ENCODE peak calls at places on chromosome 20, in nine cellular contexts. A is K562, C is HepG2, I is GM12864, U is psoas muscle, B is neural progenitor cell, F is uterus, Y is AG04450, G is OCI-LY7. E is an unnamed sample.

GRCh38 chr20:58086763-58087566 is 141.5 kb downstream of the ANKRD60 start:
- DNase-seq in Y (no peak), G (peak), U (no peak), C (peak), I (no peak), B (peak), A (peak), F (peak), E (peak)

GRCh38 chr20:20083796-20084195 is 31.5 kb downstream of the CFAP61 start:
- DNase-seq in U (no peak), A (peak), F (no peak), C (peak), G (peak), B (peak), I (peak), Y (no peak), E (peak)

GRCh38 chr20:54680872-54681297 is 205.5 kb downstream of the DOK5 start:
- DNase-seq in F (no peak), G (peak), Y (no peak), B (peak), U (no peak), I (no peak), A (peak), C (peak), E (peak)

GRCh38 chr20:45969712-45970634 is 2.0 kb downstream of the ZNF335 start:
- DNase-seq in U (no peak), C (peak), B (peak), G (peak), Y (peak), I (no peak), A (peak), F (peak), E (peak)

GRCh38 chr20:38321959-38322598 is 18.1 kb downstream of the BPI start:
- DNase-seq in Y (peak), C (peak), G (no peak), U (no peak), F (peak), A (peak), I (no peak), B (peak), E (peak)

GRCh38 chr20:35049776-35050352 is 42.7 kb downstream of the TRPC4AP start:
- DNase-seq in C (no peak), Y (no peak), G (no peak), U (no peak), F (no peak), B (no peak), A (no peak), I (no peak), E (no peak)

GRCh38 chr20:13025181-13025580 is 16.4 kb downstream of the SPTLC3 start:
- DNase-seq in B (no peak), A (no peak), Y (no peak), C (no peak), U (no peak), F (no peak), G (no peak), I (no peak), E (no peak)

GRCh38 chr20:34364013-34364382 is 925 bp downstream of the ITCH start:
- DNase-seq in C (no peak), A (peak), F (no peak), U (no peak), I (no peak), G (peak), Y (no peak), B (no peak), E (peak)

GRCh38 chr20:221258-221830 is 5.7 kb upstream of the DEFB129 start:
- DNase-seq in B (no peak), I (no peak), A (no peak), U (no peak), F (no peak), C (no peak), Y (no peak), G (no peak), E (no peak)

GRCh38 chr20:217266-217665 is 9.8 kb upstream of the DEFB129 start:
- DNase-seq in Y (no peak), U (no peak), I (no peak), A (no peak), B (no peak), C (no peak), F (no peak), G (no peak), E (no peak)

GRCh38 chr20:215796-216195 is 11.3 kb upstream of the DEFB129 start:
- DNase-seq in C (no peak), B (no peak), I (no peak), G (no peak), Y (no peak), U (no peak), A (no peak), F (no peak), E (no peak)

GRCh38 chr20:214383-214782 is 12.7 kb upstream of the DEFB129 start:
- DNase-seq in U (no peak), I (no peak), A (no peak), Y (no peak), G (no peak), F (no peak), B (no peak), C (no peak), E (no peak)

GRCh38 chr20:219290-220115 is 7.6 kb upstream of the DEFB129 start:
- DNase-seq in I (no peak), F (no peak), A (peak), U (no peak), G (peak), C (peak), Y (no peak), B (peak), E (peak)
- TF ChIP-seq CTCF in I (peak), F (no peak), A (peak), U (peak), G (peak), C (peak), Y (peak), B (peak), E (peak)

GRCh38 chr20:24470031-24470781 is 777 bp downstream of the SYNDIG1 start:
- DNase-seq in A (no peak), F (no peak), Y (no peak), U (no peak), G (no peak), B (peak), C (no peak), I (no peak), E (peak)
- H3K4me3 ChIP-seq in A (no peak), F (peak), Y (no peak), U (peak), G (no peak), B (peak), C (no peak), I (no peak), E (peak)

GRCh38 chr20:3863317-3863716 is 16.7 kb downstream of the MAVS start:
- DNase-seq in U (no peak), I (no peak), C (no peak), F (no peak), G (peak), B (no peak), Y (no peak), A (no peak), E (no peak)
- TF ChIP-seq CTCF in U (no peak), I (no peak), C (no peak), F (no peak), G (no peak), B (no peak), Y (no peak), A (no peak), E (no peak)

GRCh38 chr20:47784256-47784598 is 1.1 kb downstream of the SULF2 start:
- DNase-seq in G (no peak), F (no peak), C (no peak), Y (no peak), I (no peak), U (no peak), A (no peak), B (no peak), E (no peak)

GRCh38 chr20:47786763-47787107 is 1.5 kb upstream of the SULF2 start:
- DNase-seq in U (no peak), I (no peak), A (no peak), G (no peak), B (no peak), Y (no peak), C (no peak), F (no peak), E (no peak)

GRCh38 chr20:47785321-47785899 is at the start of gene SULF2:
- DNase-seq in B (peak), A (no peak), U (peak), I (no peak), Y (no peak), F (peak), G (no peak), C (no peak), E (peak)

GRCh38 chr20:47784599-47785320 is 521 bp downstream of the SULF2 start:
- DNase-seq in U (peak), I (no peak), F (peak), G (no peak), Y (no peak), B (peak), C (peak), A (no peak), E (peak)

DNA sequence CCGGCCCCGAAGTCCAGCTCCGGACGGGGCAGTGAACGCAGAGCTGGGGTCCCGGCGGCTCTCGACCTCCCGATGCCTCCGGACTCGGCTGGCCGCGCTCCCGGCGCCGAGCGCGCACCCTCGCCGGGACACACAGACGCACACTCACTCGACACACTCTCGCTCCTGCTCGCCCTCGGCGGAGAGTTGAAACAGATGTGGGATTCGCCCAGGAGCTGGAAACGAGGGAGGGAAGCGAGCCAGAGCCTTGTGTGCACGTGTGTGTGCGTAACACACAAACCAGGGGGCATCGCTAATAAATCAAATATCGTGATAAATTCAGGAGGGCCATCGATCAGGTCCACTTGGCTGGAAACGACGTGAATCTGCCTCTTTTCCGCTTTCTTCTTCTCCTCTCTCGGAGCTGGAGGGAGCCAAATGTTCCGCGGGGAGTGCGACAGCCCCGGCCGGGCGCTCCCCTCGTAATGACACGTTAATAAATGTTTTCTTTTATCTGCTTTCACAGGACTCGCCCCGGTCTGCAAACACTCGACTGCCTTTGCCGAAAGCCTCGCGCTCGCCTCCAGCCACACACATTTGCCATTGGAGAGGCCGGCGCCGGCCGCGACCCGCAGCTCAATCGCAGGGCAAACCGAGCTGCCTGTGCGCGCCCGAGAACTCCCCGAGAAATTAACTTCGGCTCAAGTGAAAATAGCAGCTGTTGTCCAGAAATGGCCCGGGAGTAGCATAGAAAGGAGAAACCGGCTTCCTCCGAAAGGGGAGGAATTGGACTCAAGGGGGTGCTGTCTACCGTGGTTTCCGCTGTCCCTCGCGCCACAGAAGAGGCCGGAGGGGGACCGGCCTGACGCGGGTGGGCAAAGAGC is 850 bp upstream of the SULF2 start:
- DNase-seq in C (peak), G (no peak), I (no peak), F (peak), Y (no peak), U (peak), A (peak), B (peak), E (peak)
- H3K4me3 ChIP-seq in C (peak), G (no peak), I (no peak), F (peak), Y (peak), U (peak), A (no peak), B (peak), E (peak)

GRCh38 chr20:17958326-17959256 is 10.0 kb downstream of the SNX5 start:
- DNase-seq in C (peak), B (no peak), F (no peak), U (no peak), Y (no peak), G (no peak), I (no peak), A (peak), E (no peak)
- TF ChIP-seq CTCF in C (no peak), B (no peak), F (peak), U (peak), Y (peak), G (no peak), I (no peak), A (no peak), E (peak)

DNA sequence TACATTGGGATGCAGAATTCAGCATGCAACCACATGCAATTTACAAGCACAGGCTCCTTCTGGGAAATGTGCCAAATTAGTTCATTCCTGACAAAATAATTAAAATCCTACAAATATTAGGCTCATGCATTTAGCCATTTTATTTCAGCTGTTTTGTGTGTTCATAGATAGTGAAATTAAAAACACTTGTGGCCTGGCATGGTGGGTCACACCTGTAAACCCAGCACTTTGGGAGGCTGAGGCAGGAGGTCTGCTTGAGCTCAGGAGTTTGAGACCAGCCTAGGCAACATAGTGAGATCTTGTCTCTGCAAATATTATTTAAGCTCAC is 92.4 kb upstream of the SHLD1 start:
- DNase-seq in U (no peak), I (no peak), F (no peak), C (no peak), Y (no peak), B (no peak), A (no peak), G (no peak), E (no peak)
- H3K4me3 ChIP-seq in U (peak), I (no peak), F (no peak), C (peak), Y (no peak), B (no peak), A (no peak), G (no peak), E (no peak)

GRCh38 chr20:53161473-53161872 is 189.3 kb downstream of the TSHZ2 start:
- DNase-seq in Y (no peak), G (peak), U (no peak), A (no peak), F (no peak), C (no peak), I (peak), B (no peak), E (no peak)

GRCh38 chr20:53159144-53159543 is 187.0 kb downstream of the TSHZ2 start:
- DNase-seq in I (no peak), A (no peak), U (no peak), B (no peak), C (no peak), Y (no peak), F (no peak), G (no peak), E (no peak)

GRCh38 chr20:53161073-53161472 is 188.9 kb downstream of the TSHZ2 start:
- DNase-seq in A (no peak), C (no peak), F (no peak), B (no peak), I (no peak), Y (no peak), U (no peak), G (no peak), E (no peak)

GRCh38 chr20:53154540-53154939 is 182.4 kb downstream of the TSHZ2 start:
- DNase-seq in U (no peak), A (peak), B (no peak), G (no peak), F (no peak), I (peak), C (no peak), Y (no peak), E (no peak)

DNA sequence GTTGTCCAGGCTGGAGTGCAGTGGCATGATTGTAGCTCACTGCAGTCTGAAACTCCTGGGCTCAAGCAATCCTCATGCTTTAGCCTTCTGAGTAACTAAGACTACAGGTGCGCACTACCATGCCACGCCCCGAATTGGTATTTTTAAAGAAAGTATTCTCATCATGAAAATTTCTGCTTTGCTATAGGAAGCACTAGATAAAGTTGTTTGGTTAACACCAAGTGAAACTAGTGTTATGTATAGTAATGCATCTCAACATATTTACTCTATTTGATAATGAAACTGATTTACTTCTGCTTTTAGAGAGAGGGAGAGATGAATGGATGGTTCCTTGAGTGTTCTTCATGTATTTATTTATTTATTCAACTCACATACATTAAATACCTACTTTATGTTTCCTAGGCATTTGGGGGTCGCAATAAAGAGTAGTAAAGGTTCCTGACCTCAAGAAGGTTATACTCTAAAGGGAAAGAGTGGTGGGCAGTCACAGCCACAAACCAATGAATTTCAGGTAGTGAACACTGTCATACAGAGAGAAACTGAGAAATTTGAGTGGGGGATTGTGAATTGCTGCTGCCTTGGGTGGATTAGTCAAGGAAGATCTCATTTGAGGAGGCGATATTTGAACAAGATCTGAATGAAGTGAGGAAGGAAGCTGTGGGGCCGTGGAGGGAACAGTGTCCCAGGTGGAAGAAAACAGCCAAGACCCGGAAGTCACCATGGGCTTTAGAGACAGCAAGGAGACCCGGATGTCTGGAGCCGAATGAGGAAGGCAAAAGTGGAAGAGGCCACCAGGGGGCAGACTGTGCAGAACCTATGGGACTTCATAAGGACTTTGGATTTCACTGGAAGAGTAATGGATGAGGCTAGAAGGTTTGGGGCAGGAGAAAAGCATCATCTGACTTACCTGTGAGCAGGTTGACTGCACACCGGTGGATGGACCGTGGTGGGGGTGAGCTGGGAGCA is 185.6 kb downstream of the TSHZ2 start:
- DNase-seq in B (peak), Y (peak), F (no peak), G (peak), I (peak), A (peak), C (peak), U (peak), E (peak)
- TF ChIP-seq CTCF in B (peak), Y (peak), F (no peak), G (peak), I (peak), A (peak), C (peak), U (peak), E (peak)

E was measured in cardiac fibroblast.